ENCODE peak calls at places on chromosomes 13 and 19, in ten cellular contexts. One of them, this sample, is unnamed.

GRCh38 chr19:54646331-54646841 is 16.1 kb downstream of the LILRB1 start:
- DNase-seq in astrocyte of the cerebellum: no peak
- DNase-seq in endothelial cell: no peak
- DNase-seq in coronary artery: no peak
- DNase-seq in choroid plexus epithelial cell: no peak
- DNase-seq in IMR-90: no peak
- DNase-seq in AG04450: no peak
- DNase-seq in GM13976: no peak
- DNase-seq in endodermal cell: no peak
- DNase-seq in neural crest cell: no peak
- DNase-seq in this sample: no peak

GRCh38 chr19:32129141-32129540 is 216.3 kb upstream of the ZNF507 start:
- DNase-seq in choroid plexus epithelial cell: no peak
- DNase-seq in coronary artery: no peak
- DNase-seq in IMR-90: no peak
- DNase-seq in endothelial cell: no peak
- DNase-seq in neural crest cell: no peak
- DNase-seq in AG04450: no peak
- DNase-seq in endodermal cell: no peak
- DNase-seq in GM13976: no peak
- DNase-seq in astrocyte of the cerebellum: no peak
- DNase-seq in this sample: no peak

GRCh38 chr13:106156468-106156867 is 379.0 kb downstream of the EFNB2 start:
- DNase-seq in GM13976: no peak
- DNase-seq in choroid plexus epithelial cell: peak
- DNase-seq in astrocyte of the cerebellum: peak
- DNase-seq in IMR-90: peak
- DNase-seq in AG04450: peak
- DNase-seq in coronary artery: no peak
- DNase-seq in endothelial cell: no peak
- DNase-seq in endodermal cell: no peak
- DNase-seq in neural crest cell: no peak
- DNase-seq in this sample: no peak

GRCh38 chr19:10517361-10517759 is at the start of gene S1PR5:
- DNase-seq in coronary artery: no peak
- DNase-seq in GM13976: peak
- DNase-seq in astrocyte of the cerebellum: no peak
- DNase-seq in endothelial cell: no peak
- DNase-seq in AG04450: no peak
- DNase-seq in neural crest cell: no peak
- DNase-seq in IMR-90: no peak
- DNase-seq in endodermal cell: peak
- DNase-seq in choroid plexus epithelial cell: no peak
- DNase-seq in this sample: peak

GRCh38 chr19:2613507-2614295 is 88.8 kb downstream of the GNG7 start:
- DNase-seq in IMR-90: peak
- DNase-seq in choroid plexus epithelial cell: peak
- DNase-seq in GM13976: peak
- DNase-seq in endothelial cell: peak
- DNase-seq in coronary artery: peak
- DNase-seq in endodermal cell: peak
- DNase-seq in AG04450: no peak
- DNase-seq in neural crest cell: peak
- DNase-seq in astrocyte of the cerebellum: no peak
- DNase-seq in this sample: peak

GRCh38 chr19:45917421-45918091 is 3.0 kb upstream of the NANOS2 start:
- DNase-seq in GM13976: no peak
- DNase-seq in endothelial cell: no peak
- DNase-seq in choroid plexus epithelial cell: no peak
- DNase-seq in AG04450: no peak
- DNase-seq in neural crest cell: no peak
- DNase-seq in endodermal cell: no peak
- DNase-seq in IMR-90: no peak
- DNase-seq in coronary artery: no peak
- DNase-seq in astrocyte of the cerebellum: no peak
- DNase-seq in this sample: no peak

GRCh38 chr13:64276232-64276631 is 2860.6 kb upstream of the PCDH20 start:
- DNase-seq in neural crest cell: no peak
- DNase-seq in choroid plexus epithelial cell: no peak
- DNase-seq in GM13976: no peak
- DNase-seq in endodermal cell: no peak
- DNase-seq in IMR-90: no peak
- DNase-seq in coronary artery: no peak
- DNase-seq in endothelial cell: no peak
- DNase-seq in astrocyte of the cerebellum: no peak
- DNase-seq in AG04450: no peak
- DNase-seq in this sample: no peak

GRCh38 chr19:19335408-19336158 is 15.0 kb downstream of the MAU2 start:
- DNase-seq in coronary artery: no peak
- DNase-seq in astrocyte of the cerebellum: no peak
- DNase-seq in choroid plexus epithelial cell: no peak
- DNase-seq in endothelial cell: no peak
- DNase-seq in endodermal cell: no peak
- DNase-seq in neural crest cell: no peak
- DNase-seq in GM13976: no peak
- DNase-seq in IMR-90: no peak
- DNase-seq in AG04450: no peak
- DNase-seq in this sample: no peak

GRCh38 chr13:32354040-32354439 is 38.7 kb downstream of the BRCA2 start:
- DNase-seq in IMR-90: no peak
- DNase-seq in choroid plexus epithelial cell: no peak
- DNase-seq in GM13976: peak
- DNase-seq in endothelial cell: no peak
- DNase-seq in astrocyte of the cerebellum: no peak
- DNase-seq in AG04450: no peak
- DNase-seq in coronary artery: no peak
- DNase-seq in neural crest cell: no peak
- DNase-seq in endodermal cell: no peak
- DNase-seq in this sample: no peak

DNA sequence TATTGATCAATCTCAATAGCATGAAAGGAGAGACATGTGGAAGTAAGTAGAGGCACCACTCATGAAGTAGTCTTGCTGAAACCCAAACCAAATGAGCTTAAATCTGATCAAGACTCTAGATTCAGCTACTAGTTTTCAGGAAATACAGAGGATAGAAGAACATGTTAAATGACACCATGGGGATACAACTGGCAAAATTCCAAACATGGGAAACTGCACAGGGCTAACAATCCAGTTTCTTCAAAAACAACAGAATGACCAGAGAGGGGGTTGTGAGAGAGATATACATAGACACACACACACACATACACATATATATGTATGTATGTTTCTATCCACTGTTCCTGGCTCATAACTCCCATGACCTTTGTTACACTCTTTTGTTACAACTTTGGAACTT is 44.8 kb downstream of the MRPL57 start:
- DNase-seq in choroid plexus epithelial cell: no peak
- DNase-seq in AG04450: no peak
- DNase-seq in astrocyte of the cerebellum: no peak
- DNase-seq in neural crest cell: no peak
- DNase-seq in coronary artery: no peak
- DNase-seq in GM13976: no peak
- DNase-seq in IMR-90: no peak
- DNase-seq in endothelial cell: no peak
- DNase-seq in endodermal cell: no peak
- DNase-seq in this sample: no peak
- TF ChIP-seq CTCF in choroid plexus epithelial cell: no peak
- TF ChIP-seq CTCF in AG04450: no peak
- TF ChIP-seq CTCF in astrocyte of the cerebellum: no peak
- TF ChIP-seq CTCF in neural crest cell: no peak
- TF ChIP-seq CTCF in coronary artery: no peak
- TF ChIP-seq CTCF in GM13976: no peak
- TF ChIP-seq CTCF in IMR-90: no peak
- TF ChIP-seq CTCF in endothelial cell: no peak
- TF ChIP-seq CTCF in endodermal cell: no peak
- TF ChIP-seq CTCF in this sample: no peak

DNA sequence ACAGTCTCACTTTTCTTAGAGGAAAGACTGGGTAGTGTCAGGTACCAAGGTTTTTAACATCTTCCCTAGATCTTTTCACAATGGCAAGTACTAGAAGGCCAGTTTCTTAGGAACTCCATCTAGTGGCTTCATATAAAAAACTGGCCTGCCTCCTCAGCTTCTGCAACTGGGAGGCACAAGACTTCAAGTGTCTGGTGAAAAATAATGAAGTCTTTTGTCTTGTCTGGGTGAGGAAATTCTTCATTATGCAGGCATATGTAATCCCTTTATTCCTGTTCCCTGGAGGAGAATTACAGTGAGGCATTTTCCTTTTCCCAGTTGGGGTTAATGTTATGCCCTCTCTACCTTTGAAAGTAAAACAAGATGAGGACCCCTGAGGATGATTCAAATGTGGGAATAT is 300.5 kb downstream of the NALCN start:
- DNase-seq in AG04450: no peak
- DNase-seq in neural crest cell: no peak
- DNase-seq in endodermal cell: no peak
- DNase-seq in astrocyte of the cerebellum: peak
- DNase-seq in coronary artery: no peak
- DNase-seq in choroid plexus epithelial cell: peak
- DNase-seq in GM13976: no peak
- DNase-seq in endothelial cell: no peak
- DNase-seq in IMR-90: no peak
- DNase-seq in this sample: no peak
- TF ChIP-seq CTCF in AG04450: peak
- TF ChIP-seq CTCF in neural crest cell: peak
- TF ChIP-seq CTCF in endodermal cell: peak
- TF ChIP-seq CTCF in astrocyte of the cerebellum: peak
- TF ChIP-seq CTCF in coronary artery: no peak
- TF ChIP-seq CTCF in choroid plexus epithelial cell: peak
- TF ChIP-seq CTCF in GM13976: no peak
- TF ChIP-seq CTCF in endothelial cell: no peak
- TF ChIP-seq CTCF in IMR-90: peak
- TF ChIP-seq CTCF in this sample: no peak

GRCh38 chr13:113573065-113573464 is 11.5 kb upstream of the TFDP1 start:
- DNase-seq in endodermal cell: no peak
- DNase-seq in endothelial cell: no peak
- DNase-seq in astrocyte of the cerebellum: no peak
- DNase-seq in choroid plexus epithelial cell: no peak
- DNase-seq in neural crest cell: no peak
- DNase-seq in IMR-90: no peak
- DNase-seq in AG04450: no peak
- DNase-seq in coronary artery: no peak
- DNase-seq in GM13976: no peak
- DNase-seq in this sample: no peak
- TF ChIP-seq CTCF in endodermal cell: no peak
- TF ChIP-seq CTCF in endothelial cell: no peak
- TF ChIP-seq CTCF in astrocyte of the cerebellum: no peak
- TF ChIP-seq CTCF in choroid plexus epithelial cell: no peak
- TF ChIP-seq CTCF in neural crest cell: no peak
- TF ChIP-seq CTCF in IMR-90: no peak
- TF ChIP-seq CTCF in AG04450: no peak
- TF ChIP-seq CTCF in coronary artery: no peak
- TF ChIP-seq CTCF in GM13976: no peak
- TF ChIP-seq CTCF in this sample: no peak

GRCh38 chr13:84648069-84648640 is 765.9 kb upstream of the SLITRK1 start:
- DNase-seq in endodermal cell: no peak
- DNase-seq in coronary artery: no peak
- DNase-seq in GM13976: no peak
- DNase-seq in astrocyte of the cerebellum: no peak
- DNase-seq in IMR-90: no peak
- DNase-seq in endothelial cell: no peak
- DNase-seq in choroid plexus epithelial cell: no peak
- DNase-seq in neural crest cell: no peak
- DNase-seq in AG04450: no peak
- DNase-seq in this sample: no peak
- TF ChIP-seq CTCF in endodermal cell: no peak
- TF ChIP-seq CTCF in coronary artery: no peak
- TF ChIP-seq CTCF in GM13976: no peak
- TF ChIP-seq CTCF in astrocyte of the cerebellum: no peak
- TF ChIP-seq CTCF in IMR-90: peak
- TF ChIP-seq CTCF in endothelial cell: no peak
- TF ChIP-seq CTCF in choroid plexus epithelial cell: no peak
- TF ChIP-seq CTCF in neural crest cell: peak
- TF ChIP-seq CTCF in AG04450: peak
- TF ChIP-seq CTCF in this sample: no peak

GRCh38 chr13:108919036-108919907 is 289.9 kb downstream of the MYO16 start:
- DNase-seq in astrocyte of the cerebellum: no peak
- DNase-seq in endodermal cell: no peak
- DNase-seq in choroid plexus epithelial cell: peak
- DNase-seq in coronary artery: no peak
- DNase-seq in endothelial cell: no peak
- DNase-seq in neural crest cell: no peak
- DNase-seq in GM13976: no peak
- DNase-seq in IMR-90: peak
- DNase-seq in AG04450: no peak
- DNase-seq in this sample: no peak

GRCh38 chr13:108917581-108917980 is 288.2 kb downstream of the MYO16 start:
- DNase-seq in choroid plexus epithelial cell: peak
- DNase-seq in coronary artery: no peak
- DNase-seq in GM13976: no peak
- DNase-seq in AG04450: no peak
- DNase-seq in endodermal cell: no peak
- DNase-seq in neural crest cell: no peak
- DNase-seq in astrocyte of the cerebellum: peak
- DNase-seq in IMR-90: peak
- DNase-seq in endothelial cell: no peak
- DNase-seq in this sample: no peak

GRCh38 chr13:108915634-108916497 is 286.5 kb downstream of the MYO16 start:
- DNase-seq in neural crest cell: peak
- DNase-seq in choroid plexus epithelial cell: peak
- DNase-seq in IMR-90: peak
- DNase-seq in endothelial cell: no peak
- DNase-seq in AG04450: peak
- DNase-seq in astrocyte of the cerebellum: peak
- DNase-seq in endodermal cell: peak
- DNase-seq in coronary artery: peak
- DNase-seq in GM13976: peak
- DNase-seq in this sample: peak

GRCh38 chr13:108911807-108912206 is 282.4 kb downstream of the MYO16 start:
- DNase-seq in astrocyte of the cerebellum: no peak
- DNase-seq in AG04450: no peak
- DNase-seq in coronary artery: no peak
- DNase-seq in choroid plexus epithelial cell: no peak
- DNase-seq in endodermal cell: no peak
- DNase-seq in IMR-90: no peak
- DNase-seq in endothelial cell: no peak
- DNase-seq in GM13976: no peak
- DNase-seq in neural crest cell: no peak
- DNase-seq in this sample: no peak

DNA sequence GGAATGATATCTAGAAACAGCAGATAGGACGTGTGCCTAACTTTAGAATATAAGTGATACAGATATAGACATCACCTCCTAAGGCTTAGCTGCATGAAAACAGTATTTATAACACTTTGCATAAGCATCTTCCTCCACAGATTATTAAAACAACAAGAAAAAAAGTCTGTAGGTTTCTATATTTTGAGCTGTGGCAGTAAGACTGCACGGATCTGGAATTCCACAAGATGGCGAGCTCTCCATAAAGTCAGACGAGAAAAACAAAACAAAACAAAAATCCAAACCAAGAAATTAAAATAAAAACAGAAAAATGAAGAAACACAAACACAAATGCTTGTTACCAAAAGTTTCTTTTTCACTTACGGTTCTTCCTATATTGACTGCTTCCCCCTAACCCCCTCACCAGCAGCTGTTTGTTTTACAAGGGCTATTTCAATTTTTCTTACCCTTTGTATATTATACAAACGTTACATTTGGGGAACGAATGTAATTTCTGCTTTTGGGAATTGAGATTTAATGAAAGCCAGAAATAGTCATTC is 285.8 kb downstream of the MYO16 start:
- DNase-seq in neural crest cell: no peak
- DNase-seq in endothelial cell: no peak
- DNase-seq in AG04450: peak
- DNase-seq in astrocyte of the cerebellum: peak
- DNase-seq in GM13976: no peak
- DNase-seq in endodermal cell: no peak
- DNase-seq in coronary artery: no peak
- DNase-seq in choroid plexus epithelial cell: peak
- DNase-seq in IMR-90: peak
- DNase-seq in this sample: no peak
- TF ChIP-seq CTCF in neural crest cell: peak
- TF ChIP-seq CTCF in endothelial cell: peak
- TF ChIP-seq CTCF in AG04450: peak
- TF ChIP-seq CTCF in astrocyte of the cerebellum: peak
- TF ChIP-seq CTCF in GM13976: peak
- TF ChIP-seq CTCF in endodermal cell: peak
- TF ChIP-seq CTCF in coronary artery: no peak
- TF ChIP-seq CTCF in choroid plexus epithelial cell: peak
- TF ChIP-seq CTCF in IMR-90: peak
- TF ChIP-seq CTCF in this sample: peak

This sample was measured in GM13977.